ENCODE peak calls at places on chromosome 14, in six cellular contexts. M, O, K, T, N and P are unnamed samples.

GRCh38 chr14:90168425-90169105 is 87.8 kb upstream of the PSMC1 start:
- DNase-seq in M (no peak), O (no peak), K (no peak), T (no peak), N (peak), P (no peak)

GRCh38 chr14:42112108-42112507 is 505.4 kb downstream of the LRFN5 start:
- DNase-seq in M (no peak), O (no peak), K (no peak), T (no peak), N (no peak), P (no peak)

GRCh38 chr14:68770553-68771286 is 22.1 kb downstream of the ZFP36L1 start:
- DNase-seq in M (no peak), O (no peak), K (no peak), T (no peak), N (no peak), P (no peak)

GRCh38 chr14:94441130-94441529 is 11.5 kb downstream of the SERPINA11 start:
- DNase-seq in M (no peak), O (no peak), K (no peak), T (no peak), N (no peak), P (no peak)

GRCh38 chr14:74804219-74804825 is 41.2 kb downstream of the YLPM1 start:
- DNase-seq in M (no peak), O (no peak), K (no peak), T (no peak), N (peak), P (peak)

GRCh38 chr14:36662543-36663403 is 1.1 kb downstream of the PAX9 start:
- DNase-seq in M (no peak), O (no peak), K (peak), T (no peak), N (peak), P (no peak)

GRCh38 chr14:41922014-41922413 is 315.3 kb downstream of the LRFN5 start:
- DNase-seq in M (no peak), O (no peak), K (no peak), T (no peak), N (no peak), P (no peak)

GRCh38 chr14:74616996-74617700 is 5.1 kb upstream of the LTBP2 start:
- DNase-seq in M (no peak), O (no peak), K (no peak), T (no peak), N (no peak), P (no peak)

GRCh38 chr14:105746124-105746514 is 219.7 kb downstream of the TMEM121 start:
- DNase-seq in M (no peak), O (no peak), K (no peak), T (no peak), N (no peak), P (no peak)

GRCh38 chr14:69261761-69262331 is 1.9 kb downstream of the GALNT16 start:
- DNase-seq in M (peak), O (peak), K (peak), T (peak), N (no peak), P (no peak)

GRCh38 chr14:54699087-54699530 is 132.2 kb downstream of the SAMD4A start:
- DNase-seq in M (peak), O (peak), K (peak), T (peak), N (no peak), P (no peak)

GRCh38 chr14:33948143-33948962 is 2.5 kb downstream of the EGLN3 start:
- DNase-seq in M (no peak), O (no peak), K (no peak), T (no peak), N (no peak), P (no peak)

GRCh38 chr14:99602054-99602787 is 1.8 kb downstream of the CCDC85C start:
- DNase-seq in M (no peak), O (no peak), K (no peak), T (peak), N (peak), P (no peak)

GRCh38 chr14:49687942-49688700 is at the start of gene POLE2:
- DNase-seq in M (peak), O (peak), K (peak), T (peak), N (no peak), P (peak)

GRCh38 chr14:54329082-54329695 is 67.6 kb upstream of the CDKN3 start:
- DNase-seq in M (no peak), O (peak), K (peak), T (peak), N (peak), P (no peak)

GRCh38 chr14:87044807-87045206 is 948.2 kb downstream of the GALC start:
- DNase-seq in M (no peak), O (no peak), K (no peak), T (no peak), N (no peak), P (no peak)

GRCh38 chr14:80164991-80165390 is 46.3 kb downstream of the DIO2 start:
- DNase-seq in M (no peak), O (no peak), K (no peak), T (no peak), N (peak), P (no peak)

GRCh38 chr14:105248368-105249174 is at the start of gene BTBD6:
- DNase-seq in M (peak), O (peak), K (peak), T (peak), N (peak), P (peak)

GRCh38 chr14:61388173-61388975 is 67.0 kb downstream of the PRKCH start:
- DNase-seq in M (no peak), O (no peak), K (no peak), T (no peak), N (no peak), P (peak)

GRCh38 chr14:37181441-37181840 is 9.0 kb upstream of the SLC25A21 start:
- DNase-seq in M (no peak), O (no peak), K (no peak), T (no peak), N (no peak), P (no peak)

GRCh38 chr14:95784137-95784536 is 70.2 kb upstream of the TCL1A start:
- DNase-seq in M (no peak), O (no peak), K (no peak), T (peak), N (peak), P (no peak)

GRCh38 chr14:60183724-60184596 is 18.8 kb upstream of the DHRS7 start:
- DNase-seq in M (no peak), O (no peak), K (no peak), T (peak), N (peak), P (peak)

GRCh38 chr14:76280221-76280620 is 95.7 kb upstream of the ESRRB start:
- DNase-seq in M (no peak), O (no peak), K (peak), T (no peak), N (no peak), P (no peak)

GRCh38 chr14:50257728-50258127 is 26.4 kb upstream of the SOS2 start:
- DNase-seq in M (no peak), O (no peak), K (no peak), T (no peak), N (no peak), P (no peak)